ENCODE peak calls at places on chromosomes 7 and 10, in seven cellular contexts. Y, F, C, O, L, W and K are unnamed samples.

GRCh38 chr7:109246330-109247077 is 676.8 kb downstream of the DNAJB9 start:
- DNase-seq in F (peak), Y (no peak), C (no peak), L (no peak), W (peak), O (no peak), K (peak)

GRCh38 chr7:99843808-99844207 is 16.0 kb downstream of the CYP3A43 start:
- DNase-seq in F (peak), Y (no peak), C (no peak), O (no peak), L (no peak), W (peak), K (peak)

GRCh38 chr7:111744501-111745155 is 182.3 kb upstream of the IMMP2L start:
- DNase-seq in O (no peak), L (no peak), W (peak), C (no peak), Y (no peak), F (no peak), K (peak)

GRCh38 chr7:77316219-77316978 is 99.8 kb downstream of the GSAP start:
- DNase-seq in Y (no peak), C (no peak), W (no peak), L (no peak), O (no peak), F (no peak), K (peak)

GRCh38 chr7:90216771-90217170 is 5.2 kb downstream of the STEAP2 start:
- DNase-seq in F (no peak), W (no peak), L (no peak), O (no peak), C (no peak), Y (no peak), K (peak)

GRCh38 chr10:66799474-66799873 is 126.4 kb upstream of the LRRTM3 start:
- DNase-seq in Y (no peak), C (no peak), W (no peak), L (no peak), F (no peak), O (no peak), K (peak)

GRCh38 chr10:4557469-4557868 is 268.5 kb upstream of the AKR1E2 start:
- DNase-seq in Y (no peak), C (no peak), W (no peak), O (no peak), L (no peak), F (peak), K (no peak)

GRCh38 chr10:69292449-69292848 is 14.2 kb downstream of the HK1 start:
- DNase-seq in L (no peak), O (no peak), C (no peak), Y (no peak), W (no peak), F (no peak), K (no peak)

GRCh38 chr10:131218811-131219583 is 92.5 kb downstream of the TCERG1L start:
- DNase-seq in C (no peak), O (no peak), F (no peak), W (no peak), Y (no peak), L (no peak), K (no peak)

GRCh38 chr10:113872139-113873030 is 17.9 kb downstream of the NHLRC2 start:
- DNase-seq in F (no peak), L (no peak), Y (no peak), O (no peak), C (no peak), W (no peak), K (no peak)

GRCh38 chr10:11424456-11425287 is 186.8 kb downstream of the USP6NL start:
- DNase-seq in L (peak), Y (peak), C (no peak), F (peak), W (peak), O (peak), K (peak)

GRCh38 chr10:88278912-88279311 is 304.2 kb downstream of the RNLS start:
- DNase-seq in L (no peak), Y (no peak), W (no peak), F (no peak), C (no peak), O (no peak), K (no peak)

GRCh38 chr10:30185916-30186315 is 126.5 kb upstream of the JCAD start:
- DNase-seq in C (no peak), O (no peak), Y (no peak), F (no peak), L (no peak), W (peak), K (peak)

GRCh38 chr7:92766461-92767003 is 69.8 kb downstream of the CDK6 start:
- DNase-seq in F (peak), Y (no peak), O (no peak), W (peak), C (no peak), L (no peak), K (peak)

GRCh38 chr7:102291056-102291915 is 4.6 kb downstream of the SH2B2 start:
- DNase-seq in F (no peak), Y (no peak), W (no peak), L (no peak), C (no peak), O (no peak), K (peak)

GRCh38 chr7:114264029-114264428 is 150.6 kb upstream of the FOXP2 start:
- DNase-seq in C (no peak), F (no peak), Y (no peak), O (no peak), W (no peak), L (no peak), K (peak)

GRCh38 chr10:23384364-23384763 is 39.8 kb upstream of the C10orf67 start:
- DNase-seq in F (no peak), O (no peak), C (no peak), W (peak), L (no peak), Y (no peak), K (peak)

GRCh38 chr7:7157177-7157886 is 25.0 kb upstream of the C1GALT1 start:
- DNase-seq in O (no peak), F (peak), Y (no peak), W (peak), C (no peak), L (no peak), K (peak)